ENCODE peak calls at places on chromosomes 3 and 15, in six cellular contexts. One of them, this sample, is unnamed.

GRCh38 chr15:74431645-74432044 is 2.1 kb downstream of the SEMA7A start:
- DNase-seq in keratinocyte: no peak
- DNase-seq in caudate nucleus: no peak
- DNase-seq in dorsolateral prefrontal cortex: no peak
- DNase-seq in neural progenitor cell: no peak
- DNase-seq in A549: no peak
- DNase-seq in this sample: no peak

GRCh38 chr3:129317014-129317771 is 38.5 kb downstream of the HMCES start:
- DNase-seq in keratinocyte: no peak
- DNase-seq in caudate nucleus: no peak
- DNase-seq in dorsolateral prefrontal cortex: no peak
- DNase-seq in neural progenitor cell: no peak
- DNase-seq in A549: no peak
- DNase-seq in this sample: no peak

GRCh38 chr15:74964794-74965193 is 8.2 kb upstream of the RPP25 start:
- DNase-seq in keratinocyte: no peak
- DNase-seq in caudate nucleus: no peak
- DNase-seq in dorsolateral prefrontal cortex: no peak
- DNase-seq in neural progenitor cell: no peak
- DNase-seq in A549: no peak
- DNase-seq in this sample: no peak

GRCh38 chr3:132730891-132731580 is 8.8 kb upstream of the NPHP3 start:
- DNase-seq in keratinocyte: no peak
- DNase-seq in caudate nucleus: no peak
- DNase-seq in dorsolateral prefrontal cortex: no peak
- DNase-seq in neural progenitor cell: peak
- DNase-seq in A549: peak
- DNase-seq in this sample: peak

GRCh38 chr3:11570789-11571495 is 72.8 kb downstream of the VGLL4 start:
- DNase-seq in keratinocyte: no peak
- DNase-seq in caudate nucleus: no peak
- DNase-seq in dorsolateral prefrontal cortex: no peak
- DNase-seq in neural progenitor cell: no peak
- DNase-seq in A549: no peak
- DNase-seq in this sample: no peak

GRCh38 chr3:119664850-119665379 is 4.5 kb upstream of the POPDC2 start:
- DNase-seq in keratinocyte: no peak
- DNase-seq in caudate nucleus: no peak
- DNase-seq in dorsolateral prefrontal cortex: no peak
- DNase-seq in neural progenitor cell: no peak
- DNase-seq in A549: peak
- DNase-seq in this sample: peak

GRCh38 chr15:87660494-87661129 is 595.9 kb downstream of the NTRK3 start:
- DNase-seq in keratinocyte: no peak
- DNase-seq in caudate nucleus: no peak
- DNase-seq in dorsolateral prefrontal cortex: no peak
- DNase-seq in neural progenitor cell: no peak
- DNase-seq in A549: no peak
- DNase-seq in this sample: no peak

GRCh38 chr3:30657914-30658313 is 51.5 kb downstream of the TGFBR2 start:
- DNase-seq in keratinocyte: no peak
- DNase-seq in caudate nucleus: no peak
- DNase-seq in dorsolateral prefrontal cortex: no peak
- DNase-seq in neural progenitor cell: no peak
- DNase-seq in A549: no peak
- DNase-seq in this sample: no peak

GRCh38 chr3:37935756-37936666 is 54.6 kb upstream of the VILL start:
- DNase-seq in keratinocyte: no peak
- DNase-seq in caudate nucleus: no peak
- DNase-seq in dorsolateral prefrontal cortex: no peak
- DNase-seq in neural progenitor cell: peak
- DNase-seq in A549: peak
- DNase-seq in this sample: no peak

GRCh38 chr15:47820047-47820779 is 102.9 kb downstream of the SEMA6D start:
- DNase-seq in keratinocyte: no peak
- DNase-seq in caudate nucleus: no peak
- DNase-seq in dorsolateral prefrontal cortex: no peak
- DNase-seq in neural progenitor cell: peak
- DNase-seq in A549: no peak
- DNase-seq in this sample: no peak

GRCh38 chr3:194879126-194879887 is 193.6 kb downstream of the FAM43A start:
- DNase-seq in keratinocyte: no peak
- DNase-seq in caudate nucleus: no peak
- DNase-seq in dorsolateral prefrontal cortex: no peak
- DNase-seq in neural progenitor cell: no peak
- DNase-seq in A549: no peak
- DNase-seq in this sample: no peak
- H3K27ac ChIP-seq in keratinocyte: no peak
- H3K27ac ChIP-seq in caudate nucleus: no peak
- H3K27ac ChIP-seq in dorsolateral prefrontal cortex: no peak
- H3K27ac ChIP-seq in neural progenitor cell: no peak
- H3K27ac ChIP-seq in A549: no peak
- H3K27ac ChIP-seq in this sample: no peak

DNA sequence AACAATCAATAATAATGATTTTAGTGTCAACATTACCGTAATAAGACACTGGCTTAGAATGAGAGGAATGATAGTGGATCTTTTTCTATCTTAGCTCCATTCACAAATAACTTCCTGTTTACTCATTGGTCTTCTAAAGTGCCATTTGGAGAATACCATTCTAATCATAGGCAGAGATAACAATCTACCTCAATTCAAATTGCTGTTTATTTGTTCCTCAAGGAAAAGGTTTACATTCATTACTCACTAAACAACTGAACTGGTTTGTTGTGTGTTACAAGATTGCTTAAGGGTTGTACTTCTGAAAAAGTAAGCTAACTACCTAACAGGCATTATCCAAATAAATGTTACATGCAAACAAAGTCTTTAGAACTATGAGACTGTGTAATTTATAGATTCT is 8.1 kb upstream of the PCOLCE2 start:
- DNase-seq in keratinocyte: no peak
- DNase-seq in caudate nucleus: no peak
- DNase-seq in dorsolateral prefrontal cortex: no peak
- DNase-seq in neural progenitor cell: no peak
- DNase-seq in A549: no peak
- DNase-seq in this sample: no peak
- H3K27ac ChIP-seq in keratinocyte: no peak
- H3K27ac ChIP-seq in caudate nucleus: no peak
- H3K27ac ChIP-seq in dorsolateral prefrontal cortex: no peak
- H3K27ac ChIP-seq in neural progenitor cell: no peak
- H3K27ac ChIP-seq in A549: no peak
- H3K27ac ChIP-seq in this sample: no peak

DNA sequence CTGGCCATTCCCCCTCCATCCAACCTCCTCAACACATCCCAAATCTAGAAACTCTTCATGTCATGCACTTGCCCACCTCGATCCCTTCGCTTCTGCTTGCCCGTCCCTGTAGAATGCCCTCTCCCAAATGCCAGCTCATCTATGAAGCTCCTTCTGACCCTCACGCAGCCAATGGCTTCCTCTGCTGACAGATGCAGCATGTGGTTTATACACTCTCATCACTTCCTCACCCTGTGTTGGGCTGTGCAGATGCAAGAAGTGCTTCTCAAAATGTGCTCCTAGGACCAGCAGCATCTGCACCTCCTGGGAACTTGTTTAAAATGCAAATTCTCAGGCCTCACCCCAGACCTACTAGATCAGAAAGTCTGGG is 51.7 kb downstream of the SEMA5B start:
- DNase-seq in keratinocyte: no peak
- DNase-seq in caudate nucleus: no peak
- DNase-seq in dorsolateral prefrontal cortex: no peak
- DNase-seq in neural progenitor cell: no peak
- DNase-seq in A549: no peak
- DNase-seq in this sample: no peak
- H3K27ac ChIP-seq in keratinocyte: no peak
- H3K27ac ChIP-seq in caudate nucleus: no peak
- H3K27ac ChIP-seq in dorsolateral prefrontal cortex: peak
- H3K27ac ChIP-seq in neural progenitor cell: no peak
- H3K27ac ChIP-seq in A549: no peak
- H3K27ac ChIP-seq in this sample: no peak

GRCh38 chr15:98177950-98178848 is 217.7 kb downstream of the ARRDC4 start:
- DNase-seq in keratinocyte: peak
- DNase-seq in caudate nucleus: peak
- DNase-seq in dorsolateral prefrontal cortex: no peak
- DNase-seq in neural progenitor cell: peak
- DNase-seq in A549: peak
- DNase-seq in this sample: peak
- H3K27ac ChIP-seq in keratinocyte: no peak
- H3K27ac ChIP-seq in caudate nucleus: no peak
- H3K27ac ChIP-seq in dorsolateral prefrontal cortex: no peak
- H3K27ac ChIP-seq in neural progenitor cell: no peak
- H3K27ac ChIP-seq in A549: no peak
- H3K27ac ChIP-seq in this sample: no peak

GRCh38 chr3:12829886-12830784 is 11.2 kb downstream of the RPL32 start:
- DNase-seq in keratinocyte: no peak
- DNase-seq in caudate nucleus: no peak
- DNase-seq in dorsolateral prefrontal cortex: no peak
- DNase-seq in neural progenitor cell: no peak
- DNase-seq in A549: peak
- DNase-seq in this sample: no peak
- H3K27ac ChIP-seq in keratinocyte: no peak
- H3K27ac ChIP-seq in caudate nucleus: no peak
- H3K27ac ChIP-seq in dorsolateral prefrontal cortex: no peak
- H3K27ac ChIP-seq in neural progenitor cell: no peak
- H3K27ac ChIP-seq in A549: peak
- H3K27ac ChIP-seq in this sample: no peak